ENCODE peak calls at places on chromosomes 11 and 22, in seven cellular contexts. One of them, this sample, is unnamed.

GRCh38 chr11:14513800-14514199 is 6.4 kb downstream of the PSMA1 start:
- DNase-seq in mesendoderm: no peak
- DNase-seq in right lobe of liver: no peak
- DNase-seq in activated naive CD4-positive, alpha-beta T cell: no peak
- DNase-seq in Calu3: no peak
- DNase-seq in T-helper 17 cell: no peak
- DNase-seq in activated CD4-positive, CD25-positive, alpha-beta regulatory T cell: no peak
- DNase-seq in this sample: no peak

GRCh38 chr22:42641801-42642413 is 1.5 kb upstream of the ATP5MGL start:
- DNase-seq in mesendoderm: no peak
- DNase-seq in right lobe of liver: no peak
- DNase-seq in activated naive CD4-positive, alpha-beta T cell: no peak
- DNase-seq in Calu3: no peak
- DNase-seq in T-helper 17 cell: no peak
- DNase-seq in activated CD4-positive, CD25-positive, alpha-beta regulatory T cell: no peak
- DNase-seq in this sample: no peak

GRCh38 chr22:44620129-44620840 is 81.7 kb upstream of the PRR5 start:
- DNase-seq in mesendoderm: peak
- DNase-seq in right lobe of liver: peak
- DNase-seq in activated naive CD4-positive, alpha-beta T cell: peak
- DNase-seq in Calu3: peak
- DNase-seq in T-helper 17 cell: peak
- DNase-seq in activated CD4-positive, CD25-positive, alpha-beta regulatory T cell: peak
- DNase-seq in this sample: peak

GRCh38 chr22:31346733-31347250 is 646 bp upstream of the PATZ1 start:
- DNase-seq in mesendoderm: peak
- DNase-seq in right lobe of liver: peak
- DNase-seq in activated naive CD4-positive, alpha-beta T cell: no peak
- DNase-seq in Calu3: peak
- DNase-seq in T-helper 17 cell: no peak
- DNase-seq in activated CD4-positive, CD25-positive, alpha-beta regulatory T cell: no peak
- DNase-seq in this sample: peak

GRCh38 chr11:65478411-65479183 is 20.2 kb upstream of the MALAT1 start:
- DNase-seq in mesendoderm: no peak
- DNase-seq in right lobe of liver: peak
- DNase-seq in activated naive CD4-positive, alpha-beta T cell: no peak
- DNase-seq in Calu3: no peak
- DNase-seq in T-helper 17 cell: no peak
- DNase-seq in activated CD4-positive, CD25-positive, alpha-beta regulatory T cell: no peak
- DNase-seq in this sample: no peak

GRCh38 chr11:73400293-73400692 is 24.1 kb downstream of the RELT start:
- DNase-seq in mesendoderm: no peak
- DNase-seq in right lobe of liver: no peak
- DNase-seq in activated naive CD4-positive, alpha-beta T cell: no peak
- DNase-seq in Calu3: no peak
- DNase-seq in T-helper 17 cell: no peak
- DNase-seq in activated CD4-positive, CD25-positive, alpha-beta regulatory T cell: no peak
- DNase-seq in this sample: no peak

GRCh38 chr11:134566311-134566710 is 154.3 kb upstream of the B3GAT1 start:
- DNase-seq in mesendoderm: no peak
- DNase-seq in right lobe of liver: no peak
- DNase-seq in activated naive CD4-positive, alpha-beta T cell: no peak
- DNase-seq in Calu3: no peak
- DNase-seq in T-helper 17 cell: no peak
- DNase-seq in activated CD4-positive, CD25-positive, alpha-beta regulatory T cell: no peak
- DNase-seq in this sample: no peak

GRCh38 chr22:41471606-41472005 is 2.7 kb downstream of the ACO2 start:
- DNase-seq in mesendoderm: no peak
- DNase-seq in right lobe of liver: no peak
- DNase-seq in activated naive CD4-positive, alpha-beta T cell: no peak
- DNase-seq in Calu3: no peak
- DNase-seq in T-helper 17 cell: no peak
- DNase-seq in activated CD4-positive, CD25-positive, alpha-beta regulatory T cell: no peak
- DNase-seq in this sample: no peak

GRCh38 chr11:64234840-64235379 is 526 bp downstream of the VEGFB start:
- DNase-seq in mesendoderm: no peak
- DNase-seq in right lobe of liver: peak
- DNase-seq in activated naive CD4-positive, alpha-beta T cell: no peak
- DNase-seq in Calu3: peak
- DNase-seq in T-helper 17 cell: peak
- DNase-seq in activated CD4-positive, CD25-positive, alpha-beta regulatory T cell: no peak
- DNase-seq in this sample: peak

GRCh38 chr11:44725016-44725651 is 1.6 kb upstream of the TSPAN18 start:
- DNase-seq in mesendoderm: peak
- DNase-seq in right lobe of liver: no peak
- DNase-seq in activated naive CD4-positive, alpha-beta T cell: no peak
- DNase-seq in Calu3: no peak
- DNase-seq in T-helper 17 cell: no peak
- DNase-seq in activated CD4-positive, CD25-positive, alpha-beta regulatory T cell: no peak
- DNase-seq in this sample: no peak

GRCh38 chr11:74696932-74697687 is 34.1 kb downstream of the CHRDL2 start:
- DNase-seq in mesendoderm: peak
- DNase-seq in right lobe of liver: peak
- DNase-seq in activated naive CD4-positive, alpha-beta T cell: no peak
- DNase-seq in Calu3: no peak
- DNase-seq in T-helper 17 cell: no peak
- DNase-seq in activated CD4-positive, CD25-positive, alpha-beta regulatory T cell: no peak
- DNase-seq in this sample: no peak

GRCh38 chr11:73344191-73344607 is 32.0 kb upstream of the RELT start:
- DNase-seq in mesendoderm: no peak
- DNase-seq in right lobe of liver: no peak
- DNase-seq in activated naive CD4-positive, alpha-beta T cell: no peak
- DNase-seq in Calu3: no peak
- DNase-seq in T-helper 17 cell: no peak
- DNase-seq in activated CD4-positive, CD25-positive, alpha-beta regulatory T cell: no peak
- DNase-seq in this sample: no peak

GRCh38 chr11:28899706-28900105 is 791.5 kb downstream of the METTL15 start:
- DNase-seq in mesendoderm: no peak
- DNase-seq in right lobe of liver: no peak
- DNase-seq in activated naive CD4-positive, alpha-beta T cell: no peak
- DNase-seq in Calu3: no peak
- DNase-seq in T-helper 17 cell: no peak
- DNase-seq in activated CD4-positive, CD25-positive, alpha-beta regulatory T cell: no peak
- DNase-seq in this sample: no peak

GRCh38 chr11:16881766-16882165 is 132.4 kb downstream of the PLEKHA7 start:
- DNase-seq in mesendoderm: no peak
- DNase-seq in right lobe of liver: no peak
- DNase-seq in activated naive CD4-positive, alpha-beta T cell: no peak
- DNase-seq in Calu3: peak
- DNase-seq in T-helper 17 cell: no peak
- DNase-seq in activated CD4-positive, CD25-positive, alpha-beta regulatory T cell: no peak
- DNase-seq in this sample: no peak

GRCh38 chr11:60959445-60959844 is 7.5 kb upstream of the SLC15A3 start:
- DNase-seq in mesendoderm: no peak
- DNase-seq in right lobe of liver: no peak
- DNase-seq in activated naive CD4-positive, alpha-beta T cell: no peak
- DNase-seq in Calu3: no peak
- DNase-seq in T-helper 17 cell: no peak
- DNase-seq in activated CD4-positive, CD25-positive, alpha-beta regulatory T cell: no peak
- DNase-seq in this sample: no peak

GRCh38 chr22:30561402-30562154 is 12.9 kb downstream of the GAL3ST1 start:
- DNase-seq in mesendoderm: peak
- DNase-seq in right lobe of liver: no peak
- DNase-seq in activated naive CD4-positive, alpha-beta T cell: no peak
- DNase-seq in Calu3: no peak
- DNase-seq in T-helper 17 cell: no peak
- DNase-seq in activated CD4-positive, CD25-positive, alpha-beta regulatory T cell: no peak
- DNase-seq in this sample: no peak

GRCh38 chr11:76668362-76669155 is 2.0 kb downstream of the LRRC32 start:
- DNase-seq in mesendoderm: no peak
- DNase-seq in right lobe of liver: no peak
- DNase-seq in activated naive CD4-positive, alpha-beta T cell: no peak
- DNase-seq in Calu3: no peak
- DNase-seq in T-helper 17 cell: no peak
- DNase-seq in activated CD4-positive, CD25-positive, alpha-beta regulatory T cell: no peak
- DNase-seq in this sample: no peak

GRCh38 chr22:44448271-44448780 is 49.7 kb downstream of the RTL6 start:
- DNase-seq in mesendoderm: no peak
- DNase-seq in right lobe of liver: no peak
- DNase-seq in activated naive CD4-positive, alpha-beta T cell: no peak
- DNase-seq in Calu3: peak
- DNase-seq in T-helper 17 cell: no peak
- DNase-seq in activated CD4-positive, CD25-positive, alpha-beta regulatory T cell: no peak
- DNase-seq in this sample: no peak

GRCh38 chr22:32708835-32709234 is 92.7 kb upstream of the TIMP3 start:
- DNase-seq in mesendoderm: no peak
- DNase-seq in right lobe of liver: no peak
- DNase-seq in activated naive CD4-positive, alpha-beta T cell: no peak
- DNase-seq in Calu3: no peak
- DNase-seq in T-helper 17 cell: no peak
- DNase-seq in activated CD4-positive, CD25-positive, alpha-beta regulatory T cell: no peak
- DNase-seq in this sample: no peak

GRCh38 chr11:27497284-27497866 is 9.2 kb downstream of the LIN7C start:
- DNase-seq in mesendoderm: no peak
- DNase-seq in right lobe of liver: no peak
- DNase-seq in activated naive CD4-positive, alpha-beta T cell: no peak
- DNase-seq in Calu3: no peak
- DNase-seq in T-helper 17 cell: no peak
- DNase-seq in activated CD4-positive, CD25-positive, alpha-beta regulatory T cell: no peak
- DNase-seq in this sample: no peak